ENCODE peak calls at places on chromosomes 16 and 17, in eight cellular contexts. E, Z, B, K, M, A, Q and R are unnamed samples.

GRCh38 chr16:5633845-5634440 is 536.3 kb upstream of the EEF2KMT start:
- DNase-seq in E (no peak), Z (no peak), B (peak; percentile 65), K (peak; percentile 2), M (peak; percentile 0), A (no peak), Q (peak; percentile 71), R (no peak)

GRCh38 chr16:1706386-1707192 is 594 bp downstream of the MAPK8IP3 start:
- DNase-seq in E (peak; percentile 15), Z (peak; percentile 83), B (peak; percentile 27), K (peak; percentile 32), M (peak; percentile 21), A (no peak), Q (peak; percentile 24), R (no peak)

GRCh38 chr17:4953461-4953961 is 2.6 kb downstream of the ENO3 start:
- DNase-seq in E (peak; percentile 75), Z (no peak), B (no peak), K (peak; percentile 56), M (peak; percentile 60), A (no peak), Q (no peak), R (no peak)

GRCh38 chr16:85361441-85362118 is 249.3 kb upstream of the CIBAR2 start:
- DNase-seq in E (peak; percentile 97), Z (no peak), B (no peak), K (no peak), M (no peak), A (no peak), Q (no peak), R (peak; percentile 89)

GRCh38 chr16:4052801-4053662 is 63.2 kb downstream of the ADCY9 start:
- DNase-seq in E (peak; percentile 98), Z (peak; percentile 82), B (no peak), K (peak; percentile 74), M (peak; percentile 22), A (no peak), Q (peak; percentile 63), R (peak; percentile 79)

GRCh38 chr16:46743232-46743719 is 4.9 kb downstream of the MYLK3 start:
- DNase-seq in E (no peak), Z (peak; percentile 63), B (peak; percentile 84), K (peak; percentile 8), M (peak; percentile 11), A (no peak), Q (peak; percentile 33), R (no peak)

GRCh38 chr17:20074001-20074400 is 64.8 kb downstream of the SPECC1 start:
- DNase-seq in E (no peak), Z (no peak), B (no peak), K (no peak), M (no peak), A (no peak), Q (no peak), R (no peak)

GRCh38 chr17:48625502-48626201 is 506 bp downstream of the HOXB9 start:
- DNase-seq in E (peak; percentile 23), Z (peak; percentile 80), B (peak; percentile 76), K (no peak), M (no peak), A (peak; percentile 26), Q (no peak), R (peak; percentile 39)

GRCh38 chr17:62627219-62627903 is at the start of gene MRC2:
- DNase-seq in E (peak; percentile 19), Z (peak; percentile 94), B (peak; percentile 93), K (peak; percentile 76), M (peak; percentile 84), A (no peak), Q (peak; percentile 67), R (peak; percentile 24)

GRCh38 chr17:55770220-55770870 is 19.5 kb downstream of the PCTP start:
- DNase-seq in E (no peak), Z (no peak), B (peak; percentile 60), K (peak; percentile 80), M (peak; percentile 28), A (no peak), Q (peak; percentile 64), R (no peak)

GRCh38 chr17:57956311-57957119 is 1.3 kb upstream of the CUEDC1 start:
- DNase-seq in E (no peak), Z (peak; percentile 41), B (peak; percentile 71), K (no peak), M (no peak), A (peak; percentile 63), Q (no peak), R (no peak)

GRCh38 chr17:73068322-73069153 is 23.9 kb downstream of the SLC39A11 start:
- DNase-seq in E (peak; percentile 37), Z (no peak), B (peak; percentile 88), K (peak; percentile 77), M (peak; percentile 92), A (no peak), Q (no peak), R (peak; percentile 62)

DNA sequence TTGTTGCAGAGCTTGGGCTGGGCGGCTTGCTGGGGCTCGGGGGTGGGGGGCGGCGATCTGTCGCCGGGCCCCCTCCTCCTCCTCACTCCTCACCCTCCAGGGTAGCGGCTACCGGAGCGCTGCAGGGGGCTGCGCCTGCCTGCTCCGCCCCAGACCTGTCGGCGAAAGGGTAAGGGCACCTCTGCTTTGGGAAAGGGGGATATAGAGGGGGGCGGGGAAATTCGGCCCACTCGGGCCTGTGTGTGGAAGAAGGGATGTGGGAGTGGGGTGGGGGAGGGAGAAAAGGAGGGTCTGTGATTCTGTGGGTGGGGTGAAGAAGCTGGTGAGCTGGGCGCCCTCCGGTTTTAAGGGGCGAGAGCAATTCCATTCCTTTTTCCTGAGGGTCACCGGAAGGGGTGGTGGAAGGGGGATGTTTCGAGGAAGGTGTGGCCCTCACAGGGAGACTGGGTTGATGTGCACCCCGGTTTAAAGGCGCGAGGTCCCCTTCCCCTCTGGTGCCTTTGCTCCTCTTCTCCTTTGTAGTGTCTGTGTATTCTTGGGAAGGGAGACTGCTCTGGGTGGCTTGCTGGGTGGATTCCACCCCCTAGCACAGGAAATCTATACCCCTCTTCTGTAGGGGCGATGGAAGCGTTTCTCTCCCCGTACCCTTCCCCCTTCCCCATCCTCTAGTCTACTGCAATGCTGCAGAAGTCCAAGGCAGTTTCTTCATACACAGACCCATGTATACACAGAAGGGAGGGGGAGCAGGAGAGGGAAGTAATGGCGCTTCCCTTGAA is 881 bp downstream of the TAOK1 start:
- DNase-seq in E (peak; percentile 12), Z (peak; percentile 77), B (peak; percentile 51), K (peak; percentile 54), M (peak; percentile 21), A (peak; percentile 29), Q (peak; percentile 47), R (peak; percentile 15)
- H3K27ac ChIP-seq in E (peak overlapping the region; percentile 98), Z (peak overlapping the region; percentile 32), B (peak overlapping the region; percentile 60), K (peak overlapping the region; percentile 93), M (peak overlapping the region; percentile 2), A (peak overlapping the region; percentile 99), Q (peak overlapping the region; percentile 96), R (peak overlapping the region; percentile 94)

GRCh38 chr17:47298712-47299111 is 25.0 kb upstream of the EFCAB13 start:
- DNase-seq in E (no peak), Z (no peak), B (no peak), K (no peak), M (no peak), A (no peak), Q (no peak), R (no peak)

GRCh38 chr17:47301831-47302230 is 21.9 kb upstream of the EFCAB13 start:
- DNase-seq in E (no peak), Z (no peak), B (no peak), K (no peak), M (no peak), A (no peak), Q (no peak), R (no peak)

GRCh38 chr17:47300718-47301117 is 23.0 kb upstream of the EFCAB13 start:
- DNase-seq in E (no peak), Z (no peak), B (no peak), K (no peak), M (no peak), A (no peak), Q (no peak), R (no peak)

GRCh38 chr17:47299239-47299910 is 24.4 kb upstream of the EFCAB13 start:
- DNase-seq in E (no peak), Z (no peak), B (no peak), K (no peak), M (no peak), A (no peak), Q (no peak), R (peak; percentile 32)

DNA sequence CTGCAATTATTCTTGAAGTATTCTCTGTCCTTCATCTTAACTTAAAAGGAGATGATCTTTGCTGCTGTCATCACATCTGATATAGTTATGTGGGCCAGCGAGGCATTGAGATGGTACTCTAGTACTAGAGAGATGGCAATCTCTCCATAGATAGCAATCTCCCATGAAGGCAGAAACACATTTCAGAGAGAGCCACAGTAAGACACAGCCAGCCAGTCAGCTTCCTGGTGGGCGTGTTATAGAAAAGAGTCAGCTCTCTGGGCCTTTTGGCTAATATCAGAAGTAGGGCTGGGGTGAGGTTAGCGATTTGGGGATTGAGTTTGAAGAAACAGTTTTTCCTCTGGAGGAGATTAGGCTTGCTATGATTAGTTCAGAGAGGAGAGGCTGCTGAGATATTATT is 22.6 kb upstream of the EFCAB13 start:
- DNase-seq in E (no peak), Z (no peak), B (no peak), K (no peak), M (no peak), A (no peak), Q (no peak), R (no peak)
- H3K27ac ChIP-seq in E (peak overlapping the region; percentile 15), Z (no peak overlapping the region), B (no peak overlapping the region), K (no peak overlapping the region), M (no peak overlapping the region), A (no peak overlapping the region), Q (no peak overlapping the region), R (no peak overlapping the region)

DNA sequence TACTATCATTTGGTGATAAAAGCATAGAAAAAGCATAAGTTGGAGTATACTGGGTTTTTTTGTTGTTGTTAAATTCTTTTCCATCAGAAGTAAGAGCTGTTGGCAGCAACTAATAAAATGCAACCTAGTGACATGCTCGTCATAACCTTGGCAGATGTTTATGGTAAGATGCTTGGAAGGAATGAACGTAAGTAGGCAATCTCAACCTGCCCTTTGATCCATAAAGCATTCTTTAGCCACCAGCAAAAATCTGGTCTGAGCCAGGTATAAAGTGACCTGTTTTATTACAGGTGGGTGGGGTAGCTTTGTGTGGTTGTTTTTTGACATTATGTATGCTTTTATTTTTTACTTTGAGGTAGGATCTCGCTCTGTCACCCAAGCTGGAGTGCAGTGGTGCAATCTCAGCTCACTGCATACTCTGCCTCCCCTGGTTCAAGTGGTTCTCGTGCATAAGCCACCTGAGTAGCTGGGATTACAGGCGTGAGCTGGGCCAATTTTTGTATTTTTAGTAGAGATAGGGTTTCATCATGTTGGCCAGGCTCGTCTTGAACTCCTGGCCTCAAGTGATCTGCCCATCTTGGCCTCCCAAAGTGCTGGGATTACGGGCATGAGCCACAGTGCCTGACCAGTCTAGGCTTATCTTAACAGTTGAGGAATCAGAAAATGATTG is 22.0 kb downstream of the WSB1 start:
- DNase-seq in E (peak; percentile 69), Z (no peak), B (no peak), K (no peak), M (no peak), A (no peak), Q (no peak), R (no peak)
- H3K27ac ChIP-seq in E (peak overlapping the region; percentile 76), Z (peak overlapping the region; percentile 81), B (no peak overlapping the region), K (peak overlapping the region; percentile 34), M (peak overlapping the region; percentile 62), A (no peak overlapping the region), Q (peak overlapping the region; percentile 98), R (no peak overlapping the region)

DNA sequence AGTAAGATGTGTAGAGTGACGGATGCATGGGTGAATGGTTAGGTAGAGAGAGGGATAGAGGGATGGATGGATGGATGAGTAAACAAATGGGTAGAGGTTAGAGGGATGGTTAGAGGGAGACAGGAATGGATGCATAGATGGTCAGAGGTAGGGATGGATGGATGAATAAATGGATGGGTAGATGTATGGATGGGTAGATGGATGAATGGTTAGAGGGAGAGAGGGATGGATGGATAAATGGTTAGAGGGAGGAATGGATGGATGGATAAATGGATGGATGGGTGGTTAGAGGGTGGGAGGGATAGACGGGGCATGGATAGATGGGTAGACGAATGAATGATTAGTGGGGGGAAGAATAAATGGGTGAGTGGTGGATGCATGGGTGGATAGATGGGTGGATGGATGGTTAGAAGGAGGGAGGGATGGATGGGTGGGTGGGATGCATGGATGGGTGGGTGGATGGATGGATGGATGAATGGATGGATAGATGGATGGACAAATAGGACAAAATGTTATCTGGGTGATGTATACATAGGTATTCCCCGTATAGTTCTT is 29.2 kb upstream of the SNN start:
- DNase-seq in E (no peak), Z (no peak), B (no peak), K (no peak), M (no peak), A (no peak), Q (no peak), R (no peak)
- H3K27ac ChIP-seq in E (no peak overlapping the region), Z (no peak overlapping the region), B (no peak overlapping the region), K (no peak overlapping the region), M (no peak overlapping the region), A (no peak overlapping the region), Q (no peak overlapping the region), R (no peak overlapping the region)